ENCODE peak calls at places on chromosomes 2 and 18, in nine cellular contexts. Q, V, T, O, N, F, G, J and Z are unnamed samples.

GRCh38 chr18:48934708-48935432 is 15.9 kb downstream of the SMAD7 start:
- DNase-seq in O (no peak), V (peak; percentile 83), F (no peak), N (no peak), G (no peak), Q (no peak), T (no peak), J (no peak), Z (peak; percentile 84)

GRCh38 chr2:213285404-213285803 is 1.1 kb downstream of the SPAG16 start:
- DNase-seq in V (no peak), G (no peak), O (no peak), F (no peak), T (no peak), Q (no peak), N (no peak), J (no peak), Z (no peak)

GRCh38 chr18:4631239-4631638 is 176.1 kb upstream of the DLGAP1 start:
- DNase-seq in T (no peak), N (no peak), O (peak; percentile 46), G (no peak), J (no peak), Q (no peak), V (no peak), F (no peak), Z (no peak)

GRCh38 chr2:104028066-104028465 is 825.8 kb upstream of the POU3F3 start:
- DNase-seq in T (no peak), N (no peak), V (no peak), Q (no peak), G (no peak), J (no peak), F (no peak), O (no peak), Z (no peak)

GRCh38 chr18:75926811-75927210 is 499.3 kb upstream of the SMIM21 start:
- DNase-seq in N (no peak), O (no peak), J (no peak), G (no peak), F (no peak), Q (no peak), T (no peak), V (no peak), Z (no peak)

GRCh38 chr2:121501070-121501469 is 29.6 kb upstream of the RNU4ATAC start:
- DNase-seq in J (no peak), T (no peak), F (no peak), O (no peak), Q (no peak), G (no peak), N (no peak), V (no peak), Z (no peak)

GRCh38 chr2:47061989-47062678 is 93.0 kb downstream of the STPG4 start:
- DNase-seq in O (no peak), N (no peak), J (no peak), Q (no peak), V (no peak), T (no peak), F (no peak), G (no peak), Z (no peak)

GRCh38 chr2:57848723-57849122 is 197.9 kb upstream of the VRK2 start:
- DNase-seq in G (no peak), O (no peak), F (no peak), J (no peak), N (no peak), Q (no peak), T (no peak), V (no peak), Z (no peak)

GRCh38 chr2:126660068-126660467 is 4.1 kb downstream of the GYPC start:
- DNase-seq in Q (no peak), V (no peak), F (no peak), O (no peak), J (no peak), N (no peak), T (no peak), G (no peak), Z (no peak)

GRCh38 chr2:240320561-240321091 is 114.8 kb upstream of the GPC1 start:
- DNase-seq in F (peak; percentile 21), N (no peak), T (no peak), V (no peak), Q (no peak), G (no peak), J (no peak), O (no peak), Z (no peak)

GRCh38 chr2:215454519-215454918 is 18.7 kb upstream of the FN1 start:
- DNase-seq in T (no peak), G (no peak), J (no peak), N (no peak), F (peak; percentile 11), Q (peak; percentile 47), V (no peak), O (peak; percentile 62), Z (no peak)

GRCh38 chr2:191474459-191474858 is 203.5 kb upstream of the NABP1 start:
- DNase-seq in V (no peak), N (no peak), T (no peak), F (no peak), J (no peak), G (no peak), Q (no peak), O (no peak), Z (no peak)

GRCh38 chr2:216743781-216744180 is 48.4 kb upstream of the IGFBP5 start:
- DNase-seq in N (no peak), V (no peak), Q (no peak), J (no peak), O (no peak), F (no peak), T (no peak), G (no peak), Z (no peak)

GRCh38 chr2:70714141-70714905 is 53.7 kb downstream of the ADD2 start:
- DNase-seq in G (no peak), Q (no peak), V (no peak), J (no peak), N (no peak), T (peak; percentile 43), F (no peak), O (no peak), Z (no peak)

GRCh38 chr18:36139251-36139650 is 9.6 kb downstream of the ELP2 start:
- DNase-seq in F (no peak), Q (no peak), G (no peak), O (no peak), N (no peak), J (no peak), T (no peak), V (no peak), Z (no peak)

GRCh38 chr18:40957533-40958070 is 997.4 kb upstream of the PIK3C3 start:
- DNase-seq in O (peak; percentile 38), V (no peak), J (no peak), G (no peak), T (no peak), F (no peak), N (no peak), Q (no peak), Z (no peak)

GRCh38 chr2:134173338-134174016 is 80.4 kb upstream of the MGAT5 start:
- DNase-seq in T (no peak), Q (peak; percentile 46), N (no peak), G (no peak), V (no peak), F (no peak), J (no peak), O (no peak), Z (no peak)

GRCh38 chr2:32425719-32426141 is 68.9 kb downstream of the BIRC6 start:
- DNase-seq in J (no peak), F (no peak), O (peak; percentile 10), G (no peak), N (no peak), Q (no peak), T (no peak), V (no peak), Z (peak; percentile 53)
- H3K4me3 ChIP-seq in J (no peak overlapping the region), F (no peak overlapping the region), O (no peak overlapping the region), G (no peak overlapping the region), N (no peak overlapping the region), Q (no peak overlapping the region), T (no peak overlapping the region), V (peak overlapping the region; percentile 28), Z (no peak overlapping the region)

DNA sequence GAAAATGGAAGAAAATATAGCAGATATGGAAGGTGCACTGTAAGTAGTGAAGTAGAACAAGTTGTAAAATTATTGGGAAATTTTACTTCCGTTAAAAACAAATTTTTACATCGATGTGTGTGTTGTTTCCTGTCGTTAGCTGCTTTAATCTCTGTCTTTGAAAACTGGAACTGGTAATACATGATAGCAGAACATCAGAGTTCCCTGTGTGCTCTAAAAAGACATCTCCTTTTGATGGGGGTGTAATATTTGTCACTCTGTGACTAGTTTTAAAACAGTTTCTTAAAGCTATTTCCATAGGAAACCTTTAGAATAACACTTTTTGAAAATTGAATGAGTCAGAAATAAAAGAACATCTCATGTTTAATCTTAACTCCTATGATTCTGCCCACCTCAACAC is 43.5 kb downstream of the COX7A2L start:
- DNase-seq in N (no peak), J (no peak), G (no peak), Q (no peak), T (no peak), V (no peak), O (no peak), F (no peak), Z (no peak)
- H3K27ac ChIP-seq in N (no peak overlapping the region), J (no peak overlapping the region), G (no peak overlapping the region), Q (no peak overlapping the region), T (no peak overlapping the region), V (no peak overlapping the region), O (no peak overlapping the region), F (no peak overlapping the region), Z (no peak overlapping the region)

GRCh38 chr18:10404148-10404547 is 50.3 kb upstream of the APCDD1 start:
- DNase-seq in J (no peak), T (no peak), O (no peak), G (no peak), V (no peak), N (no peak), Q (no peak), F (peak; percentile 65), Z (no peak)

GRCh38 chr18:10403675-10404074 is 50.8 kb upstream of the APCDD1 start:
- DNase-seq in O (no peak), J (no peak), Q (no peak), T (no peak), G (no peak), N (no peak), F (peak; percentile 63), V (no peak), Z (no peak)

GRCh38 chr18:10405014-10405493 is 49.4 kb upstream of the APCDD1 start:
- DNase-seq in G (no peak), T (no peak), O (no peak), N (no peak), V (no peak), Q (no peak), F (no peak), J (no peak), Z (no peak)

GRCh38 chr18:10408131-10408530 is 46.3 kb upstream of the APCDD1 start:
- DNase-seq in J (no peak), O (no peak), Q (no peak), G (no peak), T (no peak), V (no peak), F (no peak), N (no peak), Z (no peak)

GRCh38 chr18:10406172-10406663 is 48.2 kb upstream of the APCDD1 start:
- DNase-seq in N (no peak), F (no peak), Q (no peak), T (no peak), G (no peak), O (peak; percentile 18), J (no peak), V (no peak), Z (no peak)
- H3K4me3 ChIP-seq in N (no peak overlapping the region), F (no peak overlapping the region), Q (no peak overlapping the region), T (no peak overlapping the region), G (no peak overlapping the region), O (no peak overlapping the region), J (no peak overlapping the region), V (no peak overlapping the region), Z (no peak overlapping the region)

GRCh38 chr18:77051581-77052296 is 80.8 kb downstream of the MBP start:
- DNase-seq in G (no peak), V (no peak), Q (no peak), O (no peak), N (no peak), T (no peak), J (no peak), F (no peak), Z (no peak)
- H3K27ac ChIP-seq in G (no peak overlapping the region), V (peak overlapping the region; percentile 55), Q (no peak overlapping the region), O (no peak overlapping the region), N (peak overlapping the region; percentile 2), T (no peak overlapping the region), J (peak overlapping the region; percentile 21), F (no peak overlapping the region), Z (no peak overlapping the region)